ENCODE peak calls at places on chromosomes 4 and X, in five cellular contexts. T, S, W, X and C are unnamed samples.

GRCh38 chrX:2541603-2542002 is 40.8 kb upstream of the DHRSX start:
- DNase-seq in X (no peak), S (no peak), T (no peak), W (no peak), C (no peak)

GRCh38 chr4:2407991-2408342 is 10.5 kb downstream of the ZFYVE28 start:
- DNase-seq in X (no peak), W (no peak), T (no peak), S (no peak), C (no peak)

GRCh38 chr4:822361-823092 is 3.4 kb downstream of the CPLX1 start:
- DNase-seq in X (no peak), W (no peak), T (no peak), S (no peak), C (peak; percentile 24)

GRCh38 chr4:159723341-159724048 is 620.6 kb downstream of the RAPGEF2 start:
- DNase-seq in T (no peak), S (no peak), X (no peak), W (no peak), C (peak; percentile 38)

GRCh38 chr4:7428261-7429068 is 6.3 kb downstream of the PSAPL1 start:
- DNase-seq in W (no peak), S (no peak), T (peak; percentile 2), X (no peak), C (peak; percentile 79)

GRCh38 chr4:3669553-3669949 is 96.6 kb upstream of the ADRA2C start:
- DNase-seq in X (no peak), T (no peak), S (no peak), W (no peak), C (no peak)

GRCh38 chrX:133674726-133675470 is 259.6 kb upstream of the GPC4 start:
- DNase-seq in S (no peak), T (no peak), X (no peak), W (peak; percentile 78), C (peak; percentile 70)

GRCh38 chr4:120977435-120977997 is 55.0 kb upstream of the PRDM5 start:
- DNase-seq in X (peak; percentile 57), T (no peak), S (peak; percentile 7), W (peak; percentile 63), C (peak; percentile 57)

GRCh38 chrX:70924294-70924693 is 6.6 kb downstream of the SLC7A3 start:
- DNase-seq in W (no peak), X (no peak), T (no peak), S (no peak), C (no peak)

GRCh38 chrX:47311857-47312774 is 58.3 kb upstream of the ZNF157 start:
- DNase-seq in W (peak; percentile 69), S (peak; percentile 14), X (peak; percentile 51), T (peak; percentile 18), C (peak; percentile 86)

GRCh38 chr4:114316789-114317188 is 281.8 kb upstream of the UGT8 start:
- DNase-seq in W (no peak), X (no peak), S (no peak), T (no peak), C (no peak)

GRCh38 chrX:66684196-66684595 is 45.3 kb upstream of the EDA2R start:
- DNase-seq in S (no peak), X (no peak), T (no peak), W (no peak), C (no peak)

GRCh38 chr4:136651278-136651667 is 881.0 kb downstream of the PCDH18 start:
- DNase-seq in W (no peak), S (no peak), X (no peak), T (no peak), C (no peak)

GRCh38 chrX:22699591-22700091 is 300.1 kb upstream of the DDX53 start:
- DNase-seq in X (peak; percentile 59), S (no peak), W (no peak), T (no peak), C (no peak)

GRCh38 chr4:1260418-1261106 is 11.6 kb upstream of the CTBP1 start:
- DNase-seq in T (no peak), X (no peak), W (no peak), S (no peak), C (no peak)

GRCh38 chrX:123422875-123423274 is 238.8 kb downstream of the GRIA3 start:
- DNase-seq in T (no peak), W (peak; percentile 48), S (no peak), X (peak; percentile 19), C (peak; percentile 51)

GRCh38 chr4:168766537-168767316 is 243.3 kb downstream of the CBR4 start:
- DNase-seq in T (no peak), X (peak; percentile 82), S (no peak), W (peak; percentile 31), C (no peak)

GRCh38 chr4:170849969-170850368 is 760.2 kb upstream of the AADAT start:
- DNase-seq in W (no peak), T (no peak), X (no peak), S (no peak), C (no peak)

GRCh38 chrX:77918568-77918967 is 8.1 kb downstream of the ATP7A start:
- DNase-seq in T (no peak), S (no peak), W (no peak), X (no peak), C (no peak)

GRCh38 chr4:99033956-99034355 is 38.4 kb downstream of the METAP1 start:
- DNase-seq in X (no peak), S (peak; percentile 4), T (no peak), W (no peak), C (no peak)

GRCh38 chr4:177413656-177414055 is 28.6 kb downstream of the AGA start:
- DNase-seq in X (no peak), S (no peak), W (no peak), T (no peak), C (no peak)

GRCh38 chrX:104679175-104679574 is 113.2 kb downstream of the IL1RAPL2 start:
- DNase-seq in S (no peak), X (peak; percentile 29), W (no peak), T (no peak), C (no peak)

GRCh38 chr4:177419416-177419815 is 22.8 kb downstream of the AGA start:
- DNase-seq in S (no peak), X (no peak), T (no peak), W (no peak), C (no peak)

GRCh38 chr4:140971077-140971792 is 162.0 kb downstream of the RNF150 start:
- DNase-seq in X (no peak), S (no peak), T (no peak), W (no peak), C (peak; percentile 58)

GRCh38 chr4:76570141-76570989 is 135.3 kb downstream of the SHROOM3 start:
- DNase-seq in X (peak; percentile 77), T (no peak), W (no peak), S (no peak), C (no peak)

GRCh38 chr4:140237616-140238352 is 83.8 kb upstream of the MAML3 start:
- DNase-seq in W (peak; percentile 71), T (no peak), X (peak; percentile 72), S (peak; percentile 77), C (peak; percentile 91)

GRCh38 chr4:53194727-53195126 is 171.1 kb downstream of the SCFD2 start:
- DNase-seq in X (no peak), S (no peak), W (no peak), T (no peak), C (no peak)

GRCh38 chrX:123833387-123833786 is 26.5 kb upstream of the XIAP start:
- DNase-seq in W (peak; percentile 96), S (no peak), T (peak; percentile 58), X (peak; percentile 48), C (peak; percentile 84)